ENCODE peak calls at places on chromosomes 6 and 20, in seven cellular contexts. N is LoVo, R is nephron progenitor cell, V is ACHN, Z is uterus, X is Calu3, D is AML-193. F is an unnamed sample.

GRCh38 chr20:59063358-59064213 is 21.0 kb upstream of the PRELID3B start:
- DNase-seq in N (peak), R (no peak), V (no peak), Z (peak), X (peak), D (no peak), F (no peak)

GRCh38 chr6:12548526-12548925 is 168.0 kb upstream of the PHACTR1 start:
- DNase-seq in N (no peak), R (no peak), V (no peak), Z (no peak), X (no peak), D (no peak), F (no peak)

GRCh38 chr6:139597781-139598368 is 223.4 kb upstream of the CITED2 start:
- DNase-seq in N (peak), R (no peak), V (peak), Z (peak), X (peak), D (no peak), F (no peak)

GRCh38 chr20:1932971-1933370 is 37.8 kb downstream of the SIRPA start:
- DNase-seq in N (no peak), R (no peak), V (no peak), Z (no peak), X (no peak), D (no peak), F (no peak)

GRCh38 chr6:56043761-56044160 is 168.4 kb upstream of the BMP5 start:
- DNase-seq in N (no peak), R (no peak), V (no peak), Z (no peak), X (no peak), D (no peak), F (no peak)

GRCh38 chr6:13846841-13847240 is 32.5 kb upstream of the MCUR1 start:
- DNase-seq in N (no peak), R (no peak), V (no peak), Z (no peak), X (no peak), D (no peak), F (no peak)

GRCh38 chr6:85669735-85670194 is 27.1 kb upstream of the SYNCRIP start:
- DNase-seq in N (no peak), R (no peak), V (no peak), Z (no peak), X (peak), D (peak), F (no peak)

GRCh38 chr6:30770164-30770563 is 25.8 kb upstream of the IER3 start:
- DNase-seq in N (no peak), R (no peak), V (no peak), Z (no peak), X (no peak), D (no peak), F (no peak)

GRCh38 chr6:7146079-7146828 is 38.5 kb downstream of the RREB1 start:
- DNase-seq in N (no peak), R (no peak), V (peak), Z (peak), X (peak), D (peak), F (no peak)

GRCh38 chr6:155108070-155108815 is 113.1 kb downstream of the TIAM2 start:
- DNase-seq in N (no peak), R (no peak), V (no peak), Z (no peak), X (no peak), D (no peak), F (no peak)

GRCh38 chr20:47003223-47003622 is 108.6 kb downstream of the EYA2 start:
- DNase-seq in N (no peak), R (no peak), V (no peak), Z (no peak), X (no peak), D (no peak), F (no peak)

GRCh38 chr6:142399739-142400138 is 97.9 kb downstream of the ADGRG6 start:
- DNase-seq in N (no peak), R (no peak), V (no peak), Z (no peak), X (no peak), D (no peak), F (no peak)

GRCh38 chr6:32882879-32883250 is 28.9 kb downstream of the PSMB9 start:
- DNase-seq in N (no peak), R (no peak), V (no peak), Z (no peak), X (no peak), D (no peak), F (no peak)

GRCh38 chr6:42201382-42201781 is 6.6 kb upstream of the GUCA1B start:
- DNase-seq in N (no peak), R (no peak), V (no peak), Z (no peak), X (no peak), D (no peak), F (no peak)

GRCh38 chr6:143901885-143902708 is 37.8 kb downstream of the ZC2HC1B start:
- DNase-seq in N (no peak), R (no peak), V (no peak), Z (peak), X (no peak), D (no peak), F (no peak)

GRCh38 chr6:166728884-166729530 is 102.0 kb upstream of the RPS6KA2 start:
- DNase-seq in N (no peak), R (no peak), V (no peak), Z (no peak), X (peak), D (no peak), F (no peak)

GRCh38 chr20:44601801-44602204 is 19.4 kb downstream of the PKIG start:
- DNase-seq in N (no peak), R (no peak), V (no peak), Z (peak), X (no peak), D (no peak), F (peak)

GRCh38 chr20:31835977-31836852 is 9.2 kb downstream of the FOXS1 start:
- DNase-seq in N (peak), R (no peak), V (peak), Z (peak), X (peak), D (peak), F (peak)

GRCh38 chr6:87059943-87060342 is 35.0 kb downstream of the CGA start:
- DNase-seq in N (no peak), R (no peak), V (no peak), Z (no peak), X (no peak), D (no peak), F (no peak)